ENCODE peak calls at places on chromosomes 3 and 15, in five cellular contexts. A is CD8-positive, alpha-beta memory T cell; T is breast epithelium; S is LHCN-M2; M is type B pancreatic cell. K is an unnamed sample.

GRCh38 chr3:134004841-134005240 is 24.9 kb downstream of the SLCO2A1 start:
- DNase-seq in T (peak; percentile 2), S (peak; percentile 84), M (no peak), A (no peak), K (no peak)

GRCh38 chr15:40782609-40783227 is 12.9 kb downstream of the C15orf62 start:
- DNase-seq in M (peak; percentile 81), A (peak; percentile 73), S (no peak), T (peak; percentile 48), K (peak; percentile 79)

GRCh38 chr15:72835289-72835890 is 51.8 kb upstream of the ADPGK start:
- DNase-seq in A (no peak), M (no peak), S (peak; percentile 17), T (no peak), K (no peak)

GRCh38 chr15:43977072-43977884 is 150.5 kb downstream of the WDR76 start:
- DNase-seq in M (no peak), A (peak; percentile 13), T (no peak), S (peak; percentile 1), K (peak; percentile 31)

GRCh38 chr3:632571-633170 is 436.1 kb downstream of the CHL1 start:
- DNase-seq in S (peak; percentile 5), A (peak; percentile 4), T (no peak), M (no peak), K (no peak)

GRCh38 chr3:5095879-5096278 is 26.2 kb upstream of the ARL8B start:
- DNase-seq in S (no peak), A (no peak), T (no peak), M (peak; percentile 76), K (no peak)

GRCh38 chr3:8554725-8555621 is 53.4 kb downstream of the LMCD1 start:
- DNase-seq in A (no peak), S (peak; percentile 97), M (no peak), T (no peak), K (no peak)

GRCh38 chr15:88833196-88833595 is 30.0 kb downstream of the ACAN start:
- DNase-seq in A (no peak), T (no peak), S (no peak), M (no peak), K (no peak)

GRCh38 chr3:12916159-12916558 is 74.8 kb upstream of the RPL32 start:
- DNase-seq in A (peak; percentile 59), T (no peak), S (no peak), M (no peak), K (no peak)

GRCh38 chr3:79874646-79875045 is 106.8 kb upstream of the ROBO1 start:
- DNase-seq in T (no peak), M (no peak), A (no peak), S (no peak), K (no peak)